ENCODE peak calls at places on chromosomes 7 and 10, in six cellular contexts. Y, R, A, C, Q and W are unnamed samples.

GRCh38 chr10:96880575-96880974 is 48.5 kb downstream of the LCOR start:
- DNase-seq in R (no peak), Q (no peak), C (no peak), Y (no peak), A (no peak), W (no peak)

GRCh38 chr10:79153753-79154152 is 85.0 kb downstream of the ZMIZ1 start:
- DNase-seq in R (no peak), A (no peak), Y (no peak), C (no peak), Q (no peak), W (no peak)

GRCh38 chr7:22781230-22781711 is 41.4 kb downstream of the TOMM7 start:
- DNase-seq in Q (no peak), Y (no peak), R (no peak), C (no peak), A (peak), W (no peak)

GRCh38 chr7:142646274-142646895 is 102.9 kb upstream of the PRSS1 start:
- DNase-seq in C (no peak), Y (no peak), Q (no peak), R (no peak), A (no peak), W (peak)

GRCh38 chr7:109695386-109695785 is 1125.7 kb downstream of the DNAJB9 start:
- DNase-seq in Y (no peak), R (no peak), A (no peak), C (no peak), Q (no peak), W (no peak)

GRCh38 chr7:131638641-131639430 is 82.4 kb upstream of the PODXL start:
- DNase-seq in C (no peak), Q (no peak), R (no peak), Y (no peak), A (no peak), W (no peak)

GRCh38 chr10:95246582-95247051 is 44.2 kb downstream of the PDLIM1 start:
- DNase-seq in A (peak), C (peak), Q (peak), Y (peak), R (peak), W (peak)

GRCh38 chr7:135259702-135260101 is 26.1 kb downstream of the STRA8 start:
- DNase-seq in C (no peak), Y (no peak), A (no peak), R (no peak), Q (no peak), W (no peak)

GRCh38 chr10:122147731-122148130 is 123.4 kb upstream of the BTBD16 start:
- DNase-seq in Y (no peak), Q (no peak), C (no peak), A (no peak), R (no peak), W (no peak)

GRCh38 chr10:110783509-110784103 is 88.1 kb upstream of the PDCD4 start:
- DNase-seq in C (no peak), Y (peak), A (no peak), R (no peak), Q (peak), W (no peak)

GRCh38 chr7:17234398-17235021 is 63.9 kb upstream of the AHR start:
- DNase-seq in R (peak), Y (peak), A (peak), C (no peak), Q (peak), W (peak)

GRCh38 chr10:119320981-119321380 is 113.6 kb downstream of the GRK5 start:
- DNase-seq in R (no peak), Y (no peak), C (no peak), A (peak), Q (no peak), W (no peak)

GRCh38 chr7:16670747-16671344 is 24.9 kb downstream of the BZW2 start:
- DNase-seq in A (no peak), Y (no peak), R (no peak), Q (no peak), C (no peak), W (no peak)